ENCODE peak calls at places on chromosomes 3 and 15, in five cellular contexts. W is NB4, R is cardiac fibroblast, I is HCT116, D is sigmoid colon. J is an unnamed sample.

GRCh38 chr3:146543461-146544012 is 870 bp downstream of the PLSCR1 start:
- DNase-seq in W (peak), D (no peak), I (no peak), R (peak), J (peak)

GRCh38 chr3:112042842-112043280 is 8.3 kb downstream of the TMPRSS7 start:
- DNase-seq in R (no peak), I (no peak), W (no peak), D (no peak), J (no peak)

GRCh38 chr3:131591394-131591990 is 88.7 kb upstream of the MRPL3 start:
- DNase-seq in R (peak), I (no peak), W (no peak), D (no peak), J (peak)

GRCh38 chr3:155204851-155205250 is 88.6 kb downstream of the STRIT1 start:
- DNase-seq in I (no peak), D (no peak), R (no peak), W (no peak), J (no peak)

GRCh38 chr3:50648297-50648696 is 26.4 kb upstream of the DOCK3 start:
- DNase-seq in D (no peak), I (no peak), R (no peak), W (no peak), J (no peak)

GRCh38 chr3:112394008-112394616 is 61.2 kb downstream of the CD200 start:
- DNase-seq in D (peak), R (peak), W (no peak), I (no peak), J (peak)

GRCh38 chr3:77887611-77888010 is 847.7 kb downstream of the ROBO2 start:
- DNase-seq in W (no peak), I (no peak), R (no peak), D (no peak), J (no peak)

GRCh38 chr3:11091791-11092190 is 62.5 kb upstream of the HRH1 start:
- DNase-seq in R (no peak), I (no peak), W (no peak), D (no peak), J (no peak)

GRCh38 chr3:192082733-192083660 is 622.0 kb downstream of the PYDC2 start:
- DNase-seq in R (no peak), W (no peak), I (no peak), D (no peak), J (no peak)

GRCh38 chr3:113532698-113533533 is 561 bp downstream of the SIDT1 start:
- DNase-seq in R (peak), I (no peak), D (no peak), W (peak), J (no peak)

GRCh38 chr15:65366122-65366892 is 11.5 kb downstream of the IGDCC3 start:
- DNase-seq in I (no peak), R (no peak), W (no peak), D (peak), J (no peak)

GRCh38 chr3:109228391-109229080 is 87.8 kb downstream of the DPPA2 start:
- DNase-seq in W (no peak), D (no peak), R (no peak), I (no peak), J (no peak)

GRCh38 chr3:181610083-181610972 is 101.4 kb upstream of the SOX2 start:
- DNase-seq in R (no peak), D (no peak), I (no peak), W (no peak), J (no peak)

GRCh38 chr15:38002883-38003477 is 68.5 kb downstream of the TMCO5A start:
- DNase-seq in I (peak), D (no peak), R (peak), W (peak), J (peak)

GRCh38 chr3:17672506-17672905 is 69.9 kb downstream of the TBC1D5 start:
- DNase-seq in I (no peak), R (peak), D (no peak), W (no peak), J (peak)

GRCh38 chr15:63698731-63699130 is 101.5 kb downstream of the FBXL22 start:
- DNase-seq in I (no peak), W (no peak), D (no peak), R (no peak), J (no peak)

GRCh38 chr3:50599115-50599715 is 12.4 kb downstream of the CISH start:
- DNase-seq in W (no peak), D (no peak), I (no peak), R (no peak), J (no peak)

GRCh38 chr3:28033059-28033784 is 208.2 kb upstream of the CMC1 start:
- DNase-seq in D (no peak), W (no peak), I (no peak), R (no peak), J (no peak)

GRCh38 chr3:100777271-100777670 is 68.0 kb downstream of the TFG start:
- DNase-seq in R (no peak), D (no peak), I (no peak), W (no peak), J (peak)

GRCh38 chr3:154684440-154684839 is 254.4 kb upstream of the GPR149 start:
- DNase-seq in I (no peak), R (no peak), D (no peak), W (no peak), J (no peak)

GRCh38 chr3:30440147-30440604 is 166.2 kb upstream of the TGFBR2 start:
- DNase-seq in I (no peak), D (no peak), R (peak), W (no peak), J (peak)

GRCh38 chr3:124993462-124993861 is 58.9 kb upstream of the MUC13 start:
- DNase-seq in I (no peak), D (peak), R (peak), W (no peak), J (peak)

GRCh38 chr15:71920573-71920972 is 110.2 kb downstream of the NR2E3 start:
- DNase-seq in W (no peak), R (no peak), D (no peak), I (no peak), J (no peak)

GRCh38 chr3:184584001-184584891 is 22.7 kb downstream of the EPHB3 start:
- DNase-seq in R (no peak), W (peak), D (no peak), I (no peak), J (no peak)
- H3K4me3 ChIP-seq in R (peak), W (no peak), D (peak), I (no peak), J (no peak)

DNA sequence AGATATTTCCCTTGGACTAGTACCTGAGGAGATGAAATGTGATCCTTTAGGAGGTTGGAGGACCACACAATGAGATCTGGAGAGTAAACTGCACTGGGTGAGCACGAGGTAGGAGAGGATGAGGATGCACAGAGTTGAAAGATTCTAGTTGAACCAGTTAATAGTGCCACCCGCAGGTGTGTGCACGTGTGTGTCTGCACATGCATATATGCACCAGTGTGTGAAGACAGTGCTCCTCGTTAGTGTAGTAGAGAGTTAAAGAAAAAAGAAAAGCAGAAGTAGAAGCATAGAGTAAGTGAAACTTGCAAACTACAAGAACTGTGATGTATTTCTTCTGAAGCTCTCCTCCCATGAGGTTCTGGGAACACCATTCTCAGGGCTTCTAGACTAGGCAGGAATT is 8.4 kb downstream of the MED12L start:
- DNase-seq in I (no peak), W (peak), R (no peak), D (no peak), J (no peak)
- TF ChIP-seq CTCF in I (no peak), W (no peak), R (no peak), D (no peak), J (no peak)

DNA sequence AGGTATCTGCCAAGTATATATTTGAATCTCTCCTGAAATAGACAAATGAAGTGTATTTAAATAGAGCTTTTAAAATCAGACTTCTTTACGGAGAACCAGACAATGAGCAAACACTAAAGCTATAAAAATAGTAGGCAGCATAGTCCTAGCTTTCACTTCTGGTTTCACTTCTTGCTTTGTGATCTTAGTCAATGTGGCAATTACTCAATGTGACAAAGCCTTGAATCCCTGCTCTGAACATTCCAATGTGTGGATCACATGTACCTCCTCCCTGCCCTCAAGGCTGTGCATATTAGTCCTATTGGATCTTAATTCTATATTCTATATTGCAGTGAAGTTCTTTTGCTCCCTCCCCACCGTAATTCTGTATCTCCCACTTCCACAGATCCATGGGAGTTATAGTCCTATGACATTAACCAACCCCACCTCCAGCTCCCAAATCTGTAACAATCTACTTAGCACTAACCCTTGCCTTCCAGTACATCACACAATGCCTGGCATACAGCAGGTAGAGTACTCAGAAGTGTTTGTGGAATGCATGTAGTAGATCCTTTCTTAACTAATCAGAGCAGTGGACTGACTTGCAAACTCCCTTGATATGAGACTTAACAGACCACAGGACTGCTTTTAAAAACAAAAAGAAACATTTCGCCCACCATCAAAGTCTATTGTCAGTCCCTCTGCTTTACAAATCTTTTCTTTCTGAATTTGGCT is 24.3 kb upstream of the CP start:
- DNase-seq in D (no peak), R (peak), W (peak), I (no peak), J (peak)
- H3K4me3 ChIP-seq in D (no peak), R (no peak), W (peak), I (no peak), J (peak)

GRCh38 chr15:74889882-74890768 is at the start of gene MPI:
- DNase-seq in D (peak), R (peak), I (peak), W (peak), J (peak)
- TF ChIP-seq CTCF in D (no peak), R (no peak), I (no peak), W (no peak), J (peak)

GRCh38 chr3:183427206-183428139 is 946 bp downstream of the MCF2L2 start:
- DNase-seq in D (no peak), W (no peak), I (no peak), R (no peak), J (no peak)

GRCh38 chr3:183430325-183430957 is 2.0 kb upstream of the MCF2L2 start:
- DNase-seq in I (no peak), W (no peak), D (no peak), R (no peak), J (no peak)

GRCh38 chr3:183428140-183429023 is at the start of gene MCF2L2:
- DNase-seq in D (peak), W (peak), R (peak), I (peak), J (peak)
- H3K4me3 ChIP-seq in D (peak), W (peak), R (peak), I (peak), J (peak)

J was measured in AG10803.